ENCODE peak calls at places on chromosome 16, in nine cellular contexts. U, T, P, D, L, B, N, A and K are unnamed samples.

GRCh38 chr16:86217001-86217890 is 293.1 kb upstream of the FOXF1 start:
- DNase-seq in U (no peak), T (no peak), P (no peak), D (no peak), L (no peak), B (no peak), N (no peak), A (no peak), K (no peak)

GRCh38 chr16:23357761-23358290 is 55.7 kb downstream of the SCNN1B start:
- DNase-seq in U (no peak), T (no peak), P (no peak), D (no peak), L (no peak), B (no peak), N (no peak), A (no peak), K (no peak)

GRCh38 chr16:53745126-53745525 is 41.2 kb downstream of the FTO start:
- DNase-seq in U (peak), T (no peak), P (no peak), D (no peak), L (no peak), B (no peak), N (no peak), A (no peak), K (no peak)

GRCh38 chr16:69223882-69224281 is 36.9 kb downstream of the SNTB2 start:
- DNase-seq in U (peak), T (no peak), P (no peak), D (no peak), L (no peak), B (no peak), N (no peak), A (no peak), K (no peak)

GRCh38 chr16:86257546-86257945 is 252.8 kb upstream of the FOXF1 start:
- DNase-seq in U (no peak), T (no peak), P (no peak), D (no peak), L (no peak), B (no peak), N (no peak), A (no peak), K (no peak)

GRCh38 chr16:30561212-30561816 is 3.1 kb upstream of the ZNF764 start:
- DNase-seq in U (no peak), T (no peak), P (no peak), D (peak), L (no peak), B (no peak), N (no peak), A (no peak), K (peak)

GRCh38 chr16:84989791-84990620 is 21.3 kb downstream of the ZDHHC7 start:
- DNase-seq in U (no peak), T (no peak), P (no peak), D (no peak), L (no peak), B (no peak), N (no peak), A (no peak), K (no peak)

GRCh38 chr16:20826039-20826566 is 19.8 kb downstream of the REXO5 start:
- DNase-seq in U (no peak), T (peak), P (no peak), D (no peak), L (peak), B (no peak), N (no peak), A (no peak), K (no peak)

GRCh38 chr16:84746875-84747274 is 47.1 kb downstream of the USP10 start:
- DNase-seq in U (no peak), T (no peak), P (no peak), D (no peak), L (no peak), B (no peak), N (no peak), A (no peak), K (no peak)

GRCh38 chr16:84717484-84717883 is 17.7 kb downstream of the USP10 start:
- DNase-seq in U (no peak), T (no peak), P (no peak), D (no peak), L (no peak), B (no peak), N (no peak), A (no peak), K (no peak)

GRCh38 chr16:71727545-71728324 is 3.2 kb upstream of the PHLPP2 start:
- DNase-seq in U (no peak), T (no peak), P (no peak), D (no peak), L (no peak), B (no peak), N (no peak), A (no peak), K (no peak)

GRCh38 chr16:83336630-83337029 is 471.1 kb upstream of the HSBP1 start:
- DNase-seq in U (peak), T (peak), P (no peak), D (no peak), L (no peak), B (no peak), N (no peak), A (no peak), K (no peak)

GRCh38 chr16:13766334-13766733 is 153.6 kb upstream of the ERCC4 start:
- DNase-seq in U (no peak), T (no peak), P (no peak), D (no peak), L (no peak), B (no peak), N (no peak), A (no peak), K (no peak)

GRCh38 chr16:13772782-13773181 is 147.2 kb upstream of the ERCC4 start:
- DNase-seq in U (no peak), T (no peak), P (no peak), D (no peak), L (no peak), B (no peak), N (no peak), A (no peak), K (no peak)

GRCh38 chr16:13770436-13770835 is 149.5 kb upstream of the ERCC4 start:
- DNase-seq in U (no peak), T (no peak), P (no peak), D (no peak), L (no peak), B (no peak), N (no peak), A (no peak), K (no peak)

GRCh38 chr16:13767215-13767614 is 152.7 kb upstream of the ERCC4 start:
- DNase-seq in U (no peak), T (peak), P (no peak), D (no peak), L (peak), B (no peak), N (no peak), A (no peak), K (no peak)
- TF ChIP-seq CTCF in U (no peak), T (no peak), P (peak), D (no peak), L (peak), B (no peak), N (no peak), A (no peak), K (no peak)

GRCh38 chr16:77402672-77403071 is 32.2 kb downstream of the ADAMTS18 start:
- DNase-seq in U (no peak), T (no peak), P (no peak), D (no peak), L (no peak), B (no peak), N (no peak), A (no peak), K (no peak)

GRCh38 chr16:77402118-77402517 is 32.7 kb downstream of the ADAMTS18 start:
- DNase-seq in U (no peak), T (no peak), P (no peak), D (no peak), L (no peak), B (no peak), N (no peak), A (no peak), K (no peak)

GRCh38 chr16:77406680-77407079 is 28.2 kb downstream of the ADAMTS18 start:
- DNase-seq in U (no peak), T (peak), P (no peak), D (no peak), L (no peak), B (no peak), N (no peak), A (peak), K (no peak)

GRCh38 chr16:77403732-77404131 is 31.1 kb downstream of the ADAMTS18 start:
- DNase-seq in U (no peak), T (no peak), P (no peak), D (no peak), L (no peak), B (no peak), N (no peak), A (no peak), K (no peak)

DNA sequence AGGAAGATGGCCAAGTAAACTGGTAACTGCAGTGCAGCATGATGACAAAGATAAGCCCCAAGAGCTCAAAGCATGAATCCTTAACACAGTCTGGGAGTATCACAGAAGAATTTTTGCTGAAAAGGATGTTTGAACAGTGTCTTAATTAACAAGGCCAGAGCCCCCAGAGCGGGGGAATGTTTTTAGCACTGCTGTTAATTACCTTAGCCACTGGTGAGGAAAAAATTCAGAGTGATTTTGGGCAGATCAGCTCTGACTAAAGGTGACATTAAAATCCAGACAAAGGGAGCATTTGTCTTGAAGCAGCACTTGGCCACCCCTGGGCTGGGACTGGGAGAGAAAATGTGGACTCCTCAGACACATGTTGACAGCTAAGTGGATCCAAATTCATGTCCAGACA is 30.0 kb downstream of the ADAMTS18 start:
- DNase-seq in U (no peak), T (no peak), P (no peak), D (no peak), L (no peak), B (no peak), N (no peak), A (no peak), K (no peak)
- TF ChIP-seq CTCF in U (no peak), T (no peak), P (no peak), D (no peak), L (no peak), B (no peak), N (no peak), A (no peak), K (no peak)

DNA sequence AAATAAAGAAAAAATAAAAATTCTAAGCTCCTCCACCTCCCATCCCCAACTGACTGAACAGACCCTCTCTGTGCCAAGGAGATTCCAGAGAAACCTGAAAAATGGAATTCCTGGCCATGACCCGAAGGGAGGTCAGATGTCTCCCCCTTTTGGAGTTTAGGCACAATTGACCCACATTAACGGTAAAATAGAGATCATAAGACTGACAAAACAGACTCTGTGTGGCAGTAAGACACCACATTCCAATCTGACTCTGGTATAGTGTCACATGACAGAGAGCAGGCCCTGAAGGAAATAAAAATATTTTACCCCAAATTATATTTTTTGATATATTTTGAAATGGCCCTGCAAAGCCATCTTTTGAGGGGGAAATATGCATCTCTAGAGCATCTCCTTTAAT is 115.1 kb upstream of the ZKSCAN2 start:
- DNase-seq in U (no peak), T (no peak), P (no peak), D (no peak), L (no peak), B (no peak), N (no peak), A (no peak), K (no peak)
- TF ChIP-seq CTCF in U (no peak), T (no peak), P (no peak), D (no peak), L (no peak), B (no peak), N (no peak), A (peak), K (no peak)

GRCh38 chr16:4538386-4539235 is at the start of gene CDIP1:
- DNase-seq in U (peak), T (peak), P (peak), D (peak), L (peak), B (peak), N (peak), A (peak), K (peak)
- TF ChIP-seq CTCF in U (no peak), T (no peak), P (no peak), D (no peak), L (no peak), B (no peak), N (no peak), A (no peak), K (no peak)

DNA sequence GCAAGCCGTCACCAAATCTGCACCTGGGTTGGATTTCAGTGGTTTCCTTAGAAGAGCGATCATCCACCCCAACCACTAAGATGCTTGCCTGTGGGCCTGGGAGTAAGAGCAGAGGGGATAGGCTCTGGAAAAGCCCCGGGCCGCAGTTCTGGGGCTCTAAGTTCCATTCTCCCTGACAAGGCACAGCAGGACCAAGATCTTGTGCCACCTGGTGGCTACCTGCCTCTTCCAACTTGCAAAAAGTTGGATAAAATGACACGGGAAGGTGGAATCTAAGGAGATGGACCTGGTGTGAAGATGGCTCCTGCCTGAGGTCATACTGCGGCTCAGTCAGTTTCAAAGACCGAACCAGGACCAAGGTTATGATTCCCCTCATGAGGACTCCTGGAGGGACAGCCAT is 42.3 kb downstream of the ABCC12 start:
- DNase-seq in U (no peak), T (no peak), P (peak), D (no peak), L (peak), B (no peak), N (no peak), A (no peak), K (peak)
- TF ChIP-seq CTCF in U (no peak), T (peak), P (peak), D (no peak), L (peak), B (no peak), N (no peak), A (peak), K (no peak)

GRCh38 chr16:10947211-10947787 is 2.9 kb downstream of the CLEC16A start:
- DNase-seq in U (no peak), T (no peak), P (no peak), D (no peak), L (no peak), B (no peak), N (no peak), A (no peak), K (no peak)

GRCh38 chr16:10942352-10943297 is at the start of gene DEXI:
- DNase-seq in U (peak), T (peak), P (peak), D (peak), L (peak), B (peak), N (peak), A (peak), K (peak)

GRCh38 chr16:10946308-10946707 is 1.9 kb downstream of the CLEC16A start:
- DNase-seq in U (peak), T (no peak), P (no peak), D (peak), L (peak), B (no peak), N (no peak), A (no peak), K (peak)

GRCh38 chr16:10945065-10945787 is 862 bp downstream of the CLEC16A start:
- DNase-seq in U (no peak), T (no peak), P (no peak), D (no peak), L (no peak), B (no peak), N (no peak), A (no peak), K (no peak)

GRCh38 chr16:10944249-10945064 is at the start of gene CLEC16A:
- DNase-seq in U (peak), T (peak), P (peak), D (peak), L (peak), B (peak), N (peak), A (peak), K (peak)
- TF ChIP-seq CTCF in U (no peak), T (no peak), P (peak), D (peak), L (no peak), B (no peak), N (no peak), A (no peak), K (no peak)

DNA sequence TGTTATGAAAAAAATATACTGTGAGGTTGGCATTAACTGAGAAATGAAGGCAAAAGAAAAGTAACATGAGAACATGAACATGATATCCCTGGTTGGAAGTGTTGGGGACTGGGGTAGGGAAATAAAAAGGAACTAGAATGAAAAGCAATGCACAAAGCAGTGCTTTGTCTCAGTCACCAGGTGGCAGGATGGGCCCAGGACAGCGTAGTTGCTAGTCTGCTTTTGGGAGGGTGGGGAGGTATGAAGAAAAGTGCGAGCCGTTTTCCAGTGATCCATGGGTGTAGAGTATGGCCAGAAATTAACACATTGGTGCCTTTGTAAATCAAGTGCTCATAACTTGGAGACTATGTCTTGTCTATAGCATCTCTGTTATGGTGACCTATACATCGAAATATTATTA is 662.5 kb upstream of the SALL1 start:
- DNase-seq in U (no peak), T (no peak), P (no peak), D (no peak), L (no peak), B (no peak), N (no peak), A (no peak), K (no peak)
- TF ChIP-seq CTCF in U (no peak), T (peak), P (peak), D (no peak), L (peak), B (no peak), N (no peak), A (no peak), K (no peak)

GRCh38 chr16:17368951-17369350 is 101.8 kb downstream of the XYLT1 start:
- DNase-seq in U (no peak), T (no peak), P (no peak), D (no peak), L (no peak), B (no peak), N (no peak), A (no peak), K (no peak)

GRCh38 chr16:17366299-17366961 is 104.3 kb downstream of the XYLT1 start:
- DNase-seq in U (no peak), T (no peak), P (no peak), D (no peak), L (no peak), B (no peak), N (no peak), A (no peak), K (no peak)

GRCh38 chr16:17368511-17368910 is 102.2 kb downstream of the XYLT1 start:
- DNase-seq in U (peak), T (no peak), P (no peak), D (no peak), L (no peak), B (no peak), N (no peak), A (no peak), K (no peak)

GRCh38 chr16:17367034-17367433 is 103.7 kb downstream of the XYLT1 start:
- DNase-seq in U (no peak), T (no peak), P (no peak), D (no peak), L (no peak), B (no peak), N (no peak), A (no peak), K (no peak)

GRCh38 chr16:17367932-17368331 is 102.8 kb downstream of the XYLT1 start:
- DNase-seq in U (peak), T (peak), P (no peak), D (no peak), L (peak), B (no peak), N (no peak), A (no peak), K (no peak)
- TF ChIP-seq CTCF in U (no peak), T (no peak), P (peak), D (no peak), L (no peak), B (no peak), N (peak), A (no peak), K (no peak)

GRCh38 chr16:88941933-88942909 is 34.8 kb downstream of the CBFA2T3 start:
- DNase-seq in U (no peak), T (peak), P (peak), D (peak), L (peak), B (peak), N (no peak), A (peak), K (no peak)
- TF ChIP-seq CTCF in U (peak), T (peak), P (peak), D (peak), L (peak), B (peak), N (peak), A (peak), K (no peak)

GRCh38 chr16:57660715-57661463 is 7.2 kb upstream of the ADGRG3 start:
- DNase-seq in U (no peak), T (no peak), P (no peak), D (no peak), L (no peak), B (no peak), N (no peak), A (no peak), K (no peak)
- TF ChIP-seq CTCF in U (no peak), T (no peak), P (no peak), D (no peak), L (no peak), B (no peak), N (no peak), A (no peak), K (no peak)